ENCODE peak calls at places on chromosomes 3 and 15, in eight cellular contexts. O is H4, I is amygdala, N is SHP77, K is AG08395, M is skeletal muscle cell, X is ovary, E is iris pigment epithelial cell. S is an unnamed sample.

GRCh38 chr15:74642724-74643367 is 27.2 kb downstream of the CLK3 start:
- DNase-seq in M (no peak), K (no peak), I (no peak), N (no peak), X (no peak), O (no peak), E (peak; percentile 71), S (peak; percentile 17)

GRCh38 chr3:160822931-160823330 is 66.9 kb downstream of the PPM1L start:
- DNase-seq in N (no peak), K (no peak), O (no peak), I (no peak), E (no peak), X (no peak), M (no peak), S (no peak)

GRCh38 chr3:30779686-30780287 is 114.7 kb downstream of the GADL1 start:
- DNase-seq in I (no peak), M (no peak), K (peak; percentile 53), X (no peak), N (peak; percentile 23), O (peak; percentile 22), E (peak; percentile 44), S (peak; percentile 8)

GRCh38 chr3:42736531-42736930 is 33.9 kb upstream of the HHATL start:
- DNase-seq in E (no peak), M (no peak), I (no peak), K (no peak), N (no peak), O (no peak), X (no peak), S (no peak)

GRCh38 chr15:48939686-48940085 is 24.0 kb downstream of the SHC4 start:
- DNase-seq in K (peak; percentile 83), E (peak; percentile 98), X (no peak), N (no peak), M (peak; percentile 97), I (no peak), O (peak; percentile 68), S (peak; percentile 89)

GRCh38 chr15:65384505-65384894 is 6.7 kb upstream of the IGDCC3 start:
- DNase-seq in I (no peak), X (no peak), M (no peak), O (no peak), N (no peak), E (no peak), K (no peak), S (no peak)

GRCh38 chr15:63474810-63475316 is 29.5 kb upstream of the USP3 start:
- DNase-seq in I (no peak), O (no peak), M (no peak), N (no peak), X (no peak), E (no peak), K (no peak), S (no peak)

GRCh38 chr3:71206305-71206704 is 377.2 kb downstream of the FOXP1 start:
- DNase-seq in X (no peak), M (no peak), K (no peak), N (no peak), I (no peak), O (no peak), E (no peak), S (no peak)

GRCh38 chr3:144879701-144880100 is 908.1 kb downstream of the DIPK2A start:
- DNase-seq in O (no peak), N (no peak), I (no peak), X (no peak), E (no peak), K (no peak), M (no peak), S (no peak)

GRCh38 chr3:160754371-160754854 is 1.6 kb upstream of the PPM1L start:
- DNase-seq in I (no peak), X (no peak), K (peak; percentile 52), M (no peak), N (peak; percentile 46), E (peak; percentile 63), O (no peak), S (peak; percentile 14)

GRCh38 chr3:162774613-162775100 is 1278.0 kb downstream of the OTOL1 start:
- DNase-seq in O (no peak), M (no peak), K (no peak), X (no peak), I (no peak), E (no peak), N (no peak), S (no peak)

GRCh38 chr15:78195735-78196201 is 38.6 kb downstream of the ACSBG1 start:
- DNase-seq in K (no peak), X (no peak), E (peak; percentile 16), O (no peak), I (no peak), N (peak; percentile 14), M (no peak), S (no peak)

GRCh38 chr3:64056616-64057165 is 33.4 kb upstream of the PSMD6 start:
- DNase-seq in O (peak; percentile 18), E (peak; percentile 82), M (peak; percentile 79), N (no peak), K (peak; percentile 47), X (no peak), I (no peak), S (no peak)

GRCh38 chr3:183830187-183830586 is 4.8 kb upstream of the MAP6D1 start:
- DNase-seq in E (no peak), I (no peak), N (no peak), K (no peak), O (no peak), X (no peak), M (no peak), S (no peak)

GRCh38 chr3:165206454-165207266 is 10.5 kb upstream of the SLITRK3 start:
- DNase-seq in M (peak; percentile 57), X (peak; percentile 78), O (peak; percentile 84), K (peak; percentile 71), N (peak; percentile 91), E (peak; percentile 86), I (peak; percentile 44), S (peak; percentile 68)

GRCh38 chr3:123032057-123032456 is 4.5 kb upstream of the SEMA5B start:
- DNase-seq in X (no peak), K (no peak), M (no peak), E (no peak), N (no peak), O (no peak), I (no peak), S (no peak)

S was measured in fibroblast of the conjunctiva.